ENCODE peak calls at places on chromosomes 2 and 18, in six cellular contexts. K, S, W, D, M and F are unnamed samples.

GRCh38 chr2:214575030-214575949 is 164.4 kb downstream of the VWC2L start:
- DNase-seq in M (no peak), D (no peak), W (no peak), S (no peak), K (no peak), F (no peak)

GRCh38 chr18:37499008-37499407 is 66.6 kb downstream of the CELF4 start:
- DNase-seq in M (no peak), S (no peak), D (no peak), K (no peak), W (no peak), F (no peak)

GRCh38 chr2:6103949-6104348 is 411.8 kb downstream of the SOX11 start:
- DNase-seq in W (no peak), D (no peak), S (no peak), K (no peak), M (no peak), F (no peak)

GRCh38 chr2:174692256-174692830 is 71.9 kb downstream of the CHRNA1 start:
- DNase-seq in K (no peak), D (no peak), W (no peak), M (no peak), S (no peak), F (no peak)

GRCh38 chr18:10249270-10249669 is 205.2 kb upstream of the APCDD1 start:
- DNase-seq in M (no peak), K (no peak), D (peak), W (no peak), S (no peak), F (no peak)

GRCh38 chr2:120312861-120313694 is 32.9 kb upstream of the INHBB start:
- DNase-seq in D (peak), K (peak), W (peak), S (peak), M (peak), F (peak)

GRCh38 chr2:144132357-144132756 is 387.6 kb downstream of the ZEB2 start:
- DNase-seq in D (no peak), S (no peak), W (no peak), K (no peak), M (no peak), F (no peak)

GRCh38 chr2:58535182-58535581 is 294.1 kb upstream of the FANCL start:
- DNase-seq in W (no peak), K (no peak), D (no peak), S (no peak), M (no peak), F (no peak)

GRCh38 chr2:226799211-226799975 is at the start of gene IRS1:
- DNase-seq in K (peak), S (peak), M (peak), W (peak), D (peak), F (peak)

GRCh38 chr2:202016579-202017227 is 17.0 kb upstream of the FZD7 start:
- DNase-seq in M (no peak), S (no peak), W (peak), D (no peak), K (no peak), F (no peak)

GRCh38 chr18:46596119-46596518 is 60.9 kb downstream of the LOXHD1 start:
- DNase-seq in K (no peak), W (no peak), D (no peak), M (no peak), S (no peak), F (no peak)

GRCh38 chr2:211568439-211568838 is 970.2 kb downstream of the ERBB4 start:
- DNase-seq in D (no peak), K (no peak), M (no peak), S (no peak), W (no peak), F (no peak)

GRCh38 chr2:6922201-6922656 is 5.0 kb downstream of the RNF144A start:
- DNase-seq in S (peak), W (no peak), D (peak), M (no peak), K (no peak), F (no peak)

GRCh38 chr18:500230-500555 is 308 bp downstream of the COLEC12 start:
- DNase-seq in D (no peak), S (no peak), K (no peak), M (no peak), W (no peak), F (no peak)

GRCh38 chr2:10331702-10332401 is 29.1 kb downstream of the HPCAL1 start:
- DNase-seq in S (no peak), K (no peak), M (no peak), W (no peak), D (no peak), F (no peak)

GRCh38 chr2:84519332-84519957 is 3.1 kb downstream of the DNAH6 start:
- DNase-seq in M (no peak), K (no peak), D (no peak), S (no peak), W (no peak), F (no peak)

GRCh38 chr2:65381607-65382032 is 50.8 kb downstream of the SPRED2 start:
- DNase-seq in M (no peak), S (no peak), W (no peak), D (no peak), K (no peak), F (no peak)

GRCh38 chr2:65382323-65382722 is 50.1 kb downstream of the SPRED2 start:
- DNase-seq in W (no peak), D (no peak), S (no peak), K (no peak), M (no peak), F (no peak)

GRCh38 chr2:65383571-65384488 is 48.6 kb downstream of the SPRED2 start:
- DNase-seq in D (no peak), M (no peak), K (peak), W (no peak), S (no peak), F (no peak)

GRCh38 chr2:65380243-65380642 is 52.2 kb downstream of the SPRED2 start:
- DNase-seq in W (no peak), D (no peak), K (no peak), S (no peak), M (no peak), F (no peak)

GRCh38 chr2:65382776-65383357 is 49.5 kb downstream of the SPRED2 start:
- DNase-seq in K (peak), S (peak), D (peak), W (peak), M (peak), F (peak)
- TF ChIP-seq POLR2A in K (no peak), S (no peak), D (no peak), W (no peak), M (no peak), F (no peak)

GRCh38 chr2:27320958-27321543 is 1.8 kb downstream of the MPV17 start:
- DNase-seq in D (peak), W (peak), M (peak), K (peak), S (peak), F (peak)
- TF ChIP-seq POLR2A in D (no peak), W (peak), M (no peak), K (no peak), S (peak), F (no peak)

GRCh38 chr18:54389143-54389505 is 31.4 kb downstream of the C18orf54 start:
- DNase-seq in K (no peak), S (no peak), D (no peak), M (no peak), W (no peak), F (no peak)
- TF ChIP-seq POLR2A in K (no peak), S (no peak), D (no peak), M (no peak), W (no peak), F (no peak)

DNA sequence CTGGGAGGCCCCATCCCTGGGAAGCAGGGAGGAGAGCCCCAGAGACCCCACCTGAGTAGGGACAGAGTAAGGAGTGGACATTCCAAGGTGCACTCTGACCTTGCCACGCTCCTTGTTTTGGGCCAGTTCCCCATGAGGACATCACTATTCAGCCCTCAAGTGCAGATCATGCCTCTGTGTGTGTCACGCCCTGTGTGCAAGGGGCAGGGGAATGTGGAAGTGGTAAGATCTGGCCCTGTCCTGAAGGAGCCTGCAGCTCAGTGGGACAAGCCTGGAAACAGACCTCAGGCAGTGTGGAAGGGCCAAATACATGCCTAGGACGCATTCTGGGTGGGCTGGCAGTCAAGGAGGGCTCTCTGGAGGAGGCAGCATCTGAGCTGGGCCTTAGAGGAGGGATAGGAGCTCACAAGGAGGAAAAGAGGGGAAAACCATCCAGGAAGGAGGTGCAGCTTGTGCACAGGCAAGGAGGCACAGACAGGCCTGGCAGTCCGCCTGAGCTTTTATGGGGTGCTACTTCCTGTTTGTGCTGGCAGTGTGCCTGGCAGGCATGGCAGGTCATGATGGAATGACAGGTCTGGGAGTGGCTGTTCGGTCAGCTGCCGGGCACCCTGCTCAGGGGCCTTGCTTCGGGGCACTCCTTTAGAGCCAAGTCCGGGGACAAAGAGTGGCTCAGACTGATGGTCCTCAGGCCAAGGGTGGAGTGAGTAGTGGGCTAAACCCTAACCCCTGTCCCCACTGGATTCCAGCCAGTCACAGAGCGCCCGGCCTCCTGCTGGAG is 3.3 kb downstream of the KLHL30 start:
- DNase-seq in D (peak), K (no peak), S (peak), W (no peak), M (no peak), F (peak)
- TF ChIP-seq POLR2A in D (no peak), K (no peak), S (no peak), W (no peak), M (no peak), F (no peak)

DNA sequence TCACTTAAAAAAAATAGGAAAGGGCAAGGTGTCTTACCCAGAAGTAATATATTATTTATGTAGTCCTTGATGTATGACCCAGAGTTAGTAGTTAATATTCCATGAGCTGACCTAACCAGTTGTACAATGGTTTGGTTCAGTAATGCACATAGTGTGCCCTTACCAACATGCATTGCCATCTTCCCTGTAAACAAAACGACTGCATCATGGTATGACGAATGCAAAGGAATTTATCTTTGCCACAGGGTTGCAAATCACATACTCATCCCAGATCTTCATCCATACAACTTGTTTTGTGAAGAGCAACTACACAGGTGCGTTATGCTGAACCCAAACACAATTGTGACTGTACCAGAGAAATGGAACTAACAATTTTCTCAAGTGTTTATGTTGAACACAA is 68.9 kb upstream of the ZSWIM2 start:
- DNase-seq in W (no peak), K (no peak), M (no peak), S (no peak), D (no peak), F (no peak)
- TF ChIP-seq POLR2A in W (no peak), K (no peak), M (no peak), S (no peak), D (no peak), F (no peak)